ENCODE peak calls at places on chromosomes 4 and X, in eight cellular contexts. T, P, D, E, M, B, R and C are unnamed samples.

GRCh38 chr4:67122029-67122428 is 423.3 kb downstream of the CENPC start:
- DNase-seq in T (peak; percentile 6), P (no peak), D (peak; percentile 6), E (peak; percentile 52), M (no peak), B (no peak), R (no peak), C (no peak)

GRCh38 chrX:2521927-2522386 is 21.2 kb upstream of the DHRSX start:
- DNase-seq in T (no peak), P (no peak), D (no peak), E (no peak), M (no peak), B (peak; percentile 61), R (no peak), C (peak; percentile 36)

GRCh38 chrX:13087322-13088154 is 43.1 kb upstream of the FAM9C start:
- DNase-seq in T (peak; percentile 16), P (peak; percentile 31), D (peak; percentile 78), E (no peak), M (no peak), B (peak; percentile 61), R (peak; percentile 99), C (peak; percentile 91)

GRCh38 chrX:1903380-1903935 is 288.6 kb downstream of the ASMT start:
- DNase-seq in T (no peak), P (no peak), D (peak; percentile 16), E (no peak), M (no peak), B (no peak), R (no peak), C (no peak)

GRCh38 chrX:16807548-16807947 is 21.3 kb downstream of the TXLNG start:
- DNase-seq in T (no peak), P (peak; percentile 12), D (peak; percentile 60), E (peak; percentile 61), M (no peak), B (no peak), R (no peak), C (no peak)

GRCh38 chrX:71532078-71532752 is 689 bp upstream of the OGT start:
- DNase-seq in T (peak; percentile 69), P (peak; percentile 56), D (peak; percentile 41), E (no peak), M (no peak), B (no peak), R (no peak), C (no peak)

GRCh38 chr4:147928400-147928799 is 196.5 kb downstream of the ARHGAP10 start:
- DNase-seq in T (no peak), P (no peak), D (peak; percentile 6), E (no peak), M (no peak), B (no peak), R (no peak), C (no peak)

GRCh38 chr4:801436-802124 is 24.3 kb downstream of the CPLX1 start:
- DNase-seq in T (no peak), P (no peak), D (no peak), E (no peak), M (no peak), B (no peak), R (no peak), C (no peak)

GRCh38 chrX:43269201-43269600 is 386.9 kb upstream of the MAOA start:
- DNase-seq in T (no peak), P (no peak), D (peak; percentile 1), E (no peak), M (no peak), B (no peak), R (no peak), C (no peak)

GRCh38 chrX:148599404-148599803 is 99.0 kb downstream of the AFF2 start:
- DNase-seq in T (peak; percentile 61), P (no peak), D (no peak), E (no peak), M (no peak), B (no peak), R (no peak), C (no peak)
- TF ChIP-seq CTCF in T (no peak), P (no peak), D (no peak), E (no peak), M (no peak), B (no peak), R (no peak), C (no peak)

GRCh38 chr4:16508968-16509367 is 282.7 kb upstream of the TAPT1 start:
- DNase-seq in T (peak; percentile 23), P (no peak), D (no peak), E (no peak), M (no peak), B (no peak), R (no peak), C (no peak)

DNA sequence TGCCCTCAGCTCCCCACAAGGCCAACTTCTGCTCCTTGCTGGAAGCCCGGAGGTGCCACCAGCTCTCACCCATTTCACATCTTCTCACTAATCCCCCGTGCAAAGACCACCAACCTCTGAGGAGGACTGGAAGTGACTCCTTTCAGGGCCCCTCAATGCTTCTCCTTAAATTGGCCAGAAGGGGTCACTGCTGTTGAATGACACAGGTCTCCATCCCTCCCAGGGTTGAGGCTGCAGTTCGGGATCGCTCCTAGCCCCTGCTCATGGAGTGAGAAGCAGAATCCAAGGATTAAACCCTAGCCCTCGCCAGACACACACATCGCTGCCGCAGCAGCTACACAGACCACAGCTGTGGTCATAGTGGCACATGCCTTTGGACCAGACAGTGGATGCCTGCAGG is 279.5 kb upstream of the TAPT1 start:
- DNase-seq in T (peak; percentile 2), P (peak; percentile 42), D (peak; percentile 52), E (peak; percentile 80), M (no peak), B (no peak), R (no peak), C (no peak)
- TF ChIP-seq CTCF in T (peak; percentile 25), P (peak; percentile 46), D (peak; percentile 53), E (peak; percentile 80), M (no peak), B (no peak), R (no peak), C (peak; percentile 4)

GRCh38 chrX:109475174-109475891 is 6.6 kb downstream of the GUCY2F start:
- DNase-seq in T (peak; percentile 48), P (peak; percentile 55), D (peak; percentile 64), E (peak; percentile 93), M (no peak), B (no peak), R (no peak), C (no peak)

DNA sequence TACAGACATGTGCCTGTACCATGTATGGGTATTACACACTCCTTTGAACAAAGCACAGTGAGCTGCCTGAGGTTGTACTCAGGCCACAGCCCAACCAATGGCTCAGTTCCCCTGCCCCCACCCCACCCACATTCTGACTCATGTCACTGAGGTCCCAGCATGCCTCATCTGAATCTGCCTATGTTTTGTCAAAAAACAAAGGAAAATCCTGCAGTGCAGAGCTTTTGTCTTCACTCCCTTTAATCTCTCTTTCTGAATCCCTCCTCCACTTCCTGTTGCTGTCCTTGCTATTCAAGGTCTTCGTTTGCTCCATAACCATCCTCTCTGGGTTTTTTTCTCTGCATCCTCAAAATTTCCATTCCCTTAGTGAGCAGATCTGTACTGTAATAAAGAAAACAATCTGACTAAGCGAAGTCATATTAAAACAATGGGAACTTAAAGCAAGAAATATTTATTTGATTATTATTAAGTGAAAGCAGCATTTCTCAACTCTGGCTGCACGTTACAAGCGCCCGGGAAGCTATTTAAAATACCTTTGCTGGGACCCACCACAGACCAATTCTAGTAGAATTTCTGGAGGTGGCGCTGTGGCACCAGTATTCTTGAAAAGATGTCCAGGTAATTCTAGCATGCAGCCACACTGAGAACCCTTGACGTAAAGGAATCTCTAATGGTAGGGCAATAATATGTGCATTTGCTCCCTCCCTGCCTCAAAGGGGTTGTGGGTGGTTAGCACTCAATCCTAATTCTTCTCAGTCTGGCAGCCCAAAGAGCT is 8.8 kb downstream of the GUCY2F start:
- DNase-seq in T (peak; percentile 42), P (peak; percentile 60), D (peak; percentile 81), E (peak; percentile 89), M (no peak), B (peak; percentile 5), R (no peak), C (no peak)
- TF ChIP-seq CTCF in T (peak; percentile 61), P (peak; percentile 42), D (peak; percentile 37), E (peak; percentile 82), M (no peak), B (peak; percentile 13), R (peak; percentile 17), C (peak; percentile 36)

GRCh38 chr4:156475322-156475721 is 496.3 kb downstream of the PDGFC start:
- DNase-seq in T (no peak), P (peak; percentile 82), D (peak; percentile 83), E (no peak), M (no peak), B (no peak), R (no peak), C (no peak)
- TF ChIP-seq CTCF in T (peak; percentile 6), P (peak; percentile 38), D (peak; percentile 60), E (peak; percentile 63), M (no peak), B (peak; percentile 14), R (peak; percentile 13), C (no peak)

GRCh38 chrX:118156953-118157608 is 40.5 kb upstream of the KLHL13 start:
- DNase-seq in T (no peak), P (no peak), D (no peak), E (no peak), M (no peak), B (no peak), R (no peak), C (no peak)
- TF ChIP-seq CTCF in T (no peak), P (no peak), D (no peak), E (no peak), M (no peak), B (no peak), R (no peak), C (no peak)

GRCh38 chrX:112910418-112910817 is 69.8 kb upstream of the AMOT start:
- DNase-seq in T (no peak), P (no peak), D (no peak), E (no peak), M (no peak), B (no peak), R (no peak), C (no peak)

GRCh38 chrX:112913807-112914206 is 73.2 kb upstream of the AMOT start:
- DNase-seq in T (no peak), P (no peak), D (no peak), E (no peak), M (no peak), B (no peak), R (no peak), C (no peak)
- TF ChIP-seq CTCF in T (no peak), P (no peak), D (no peak), E (peak; percentile 66), M (no peak), B (no peak), R (no peak), C (no peak)

DNA sequence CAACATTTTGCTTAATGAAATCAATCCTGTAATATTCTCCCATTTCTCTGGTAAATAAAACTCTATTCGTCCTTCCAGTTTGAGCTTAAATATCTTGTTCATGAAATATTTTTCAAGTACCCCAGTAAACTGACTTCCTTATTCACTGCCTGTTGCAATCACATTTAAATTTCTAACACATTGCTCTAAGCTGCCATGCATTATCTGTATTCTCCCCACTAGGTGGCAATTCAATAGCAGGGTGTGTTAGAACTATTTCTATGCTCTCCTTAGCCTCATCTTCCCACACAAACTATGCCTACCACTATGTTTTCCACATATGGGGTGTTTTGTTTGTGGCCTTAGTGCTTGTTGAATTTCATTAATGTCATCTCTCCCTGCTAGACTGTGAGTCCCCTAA is 377.1 kb upstream of the HS3ST1 start:
- DNase-seq in T (no peak), P (peak; percentile 84), D (peak; percentile 86), E (no peak), M (no peak), B (no peak), R (no peak), C (no peak)
- TF ChIP-seq CTCF in T (no peak), P (peak; percentile 84), D (peak; percentile 85), E (peak; percentile 61), M (peak; percentile 15), B (peak; percentile 31), R (peak; percentile 21), C (peak; percentile 41)

GRCh38 chr4:88706574-88706973 is 8.9 kb upstream of the NAP1L5 start:
- DNase-seq in T (peak; percentile 30), P (peak; percentile 82), D (peak; percentile 80), E (peak; percentile 62), M (no peak), B (no peak), R (no peak), C (no peak)
- TF ChIP-seq CTCF in T (peak; percentile 53), P (peak; percentile 74), D (peak; percentile 70), E (peak; percentile 69), M (no peak), B (no peak), R (no peak), C (no peak)